ENCODE peak calls at places on chromosomes 1 and 21, in six cellular contexts. A is uterus; X is stomach; J is breast epithelium; B is CD8-positive, alpha-beta T cell; M is A549. R is an unnamed sample. For H3K4me1, the result is how much of the 10 kb centered on the place peaks cover.

GRCh38 chr1:229251185-229251584 is 19.7 kb upstream of the RAB4A start:
- DNase-seq in A (no peak), X (no peak), J (no peak), B (no peak), M (no peak), R (no peak)

GRCh38 chr1:111958911-111959310 is 30.6 kb downstream of the KCND3 start:
- DNase-seq in A (no peak), X (no peak), J (no peak), B (no peak), M (no peak), R (no peak)

GRCh38 chr1:210631399-210631798 is 302.7 kb downstream of the HHAT start:
- DNase-seq in A (no peak), X (no peak), J (no peak), B (no peak), M (no peak), R (no peak)

GRCh38 chr1:153024413-153024812 is 6.6 kb upstream of the SPRR1B start:
- DNase-seq in A (no peak), X (no peak), J (no peak), B (no peak), M (no peak), R (no peak)

GRCh38 chr21:45153358-45154318 is 79.3 kb downstream of the ADARB1 start:
- DNase-seq in A (no peak), X (no peak), J (no peak), B (no peak), M (no peak), R (no peak)

GRCh38 chr1:199780948-199781347 is 246.6 kb upstream of the NR5A2 start:
- DNase-seq in A (no peak), X (no peak), J (no peak), B (no peak), M (no peak), R (no peak)

GRCh38 chr1:158371188-158371953 is 17.7 kb downstream of the CD1E start:
- DNase-seq in A (no peak), X (no peak), J (no peak), B (no peak), M (no peak), R (no peak)

GRCh38 chr1:53740621-53741105 is 1.7 kb upstream of the GLIS1 start:
- DNase-seq in A (no peak), X (no peak), J (no peak), B (no peak), M (no peak), R (no peak)

GRCh38 chr1:219885680-219886079 is 42.7 kb downstream of the SLC30A10 start:
- DNase-seq in A (no peak), X (no peak), J (no peak), B (no peak), M (no peak), R (no peak)

GRCh38 chr1:175267716-175268416 is 75.3 kb upstream of the KIAA0040 start:
- DNase-seq in A (peak), X (no peak), J (no peak), B (no peak), M (no peak), R (no peak)

GRCh38 chr1:18922319-18922726 is 20.0 kb upstream of the ALDH4A1 start:
- DNase-seq in A (peak), X (peak), J (peak), B (no peak), M (peak), R (peak)

GRCh38 chr1:162033445-162033844 is 9.8 kb upstream of the OLFML2B start:
- DNase-seq in A (no peak), X (no peak), J (no peak), B (no peak), M (no peak), R (no peak)

GRCh38 chr1:31514117-31514516 is 62.2 kb upstream of the TINAGL1 start:
- DNase-seq in A (no peak), X (no peak), J (no peak), B (no peak), M (no peak), R (no peak)

GRCh38 chr1:108609483-108610066 is 49.7 kb downstream of the EEIG2 start:
- DNase-seq in A (peak), X (no peak), J (no peak), B (no peak), M (no peak), R (no peak)

GRCh38 chr1:161730050-161730564 is 8.8 kb downstream of the FCRLB start:
- DNase-seq in A (no peak), X (no peak), J (no peak), B (peak), M (no peak), R (no peak)

GRCh38 chr21:31370893-31371652 is 27.0 kb upstream of the TIAM1 start:
- DNase-seq in A (no peak), X (no peak), J (no peak), B (no peak), M (no peak), R (no peak)

GRCh38 chr1:47230692-47231313 is 1.2 kb downstream of the TAL1 start:
- DNase-seq in A (no peak), X (no peak), J (no peak), B (no peak), M (no peak), R (no peak)

GRCh38 chr1:156880473-156880872 is 13.0 kb upstream of the PEAR1 start:
- DNase-seq in A (no peak), X (no peak), J (no peak), B (no peak), M (no peak), R (no peak)

GRCh38 chr1:3906672-3907020 is 6.6 kb upstream of the C1orf174 start:
- DNase-seq in A (no peak), X (no peak), J (no peak), B (no peak), M (no peak), R (peak)

GRCh38 chr1:203379831-203380230 is 28.9 kb upstream of the FMOD start:
- DNase-seq in A (peak), X (no peak), J (no peak), B (no peak), M (no peak), R (no peak)

GRCh38 chr1:198864695-198865094 is 225.9 kb downstream of the PTPRC start:
- DNase-seq in A (no peak), X (no peak), J (no peak), B (no peak), M (no peak), R (no peak)

GRCh38 chr1:150464422-150464826 is 22.8 kb upstream of the TARS2 start:
- DNase-seq in A (peak), X (peak), J (no peak), B (peak), M (peak), R (peak)

GRCh38 chr1:53176452-53177344 is 19.9 kb upstream of the CPT2 start:
- DNase-seq in A (no peak), X (peak), J (no peak), B (no peak), M (peak), R (peak)

GRCh38 chr1:58857673-58858343 is 74.0 kb upstream of the JUN start:
- DNase-seq in A (no peak), X (no peak), J (no peak), B (no peak), M (no peak), R (no peak)

GRCh38 chr1:88800382-88801051 is 90.8 kb downstream of the GTF2B start:
- DNase-seq in A (no peak), X (no peak), J (no peak), B (no peak), M (peak), R (no peak)

GRCh38 chr21:45386728-45387371 is 18.1 kb upstream of the COL18A1 start:
- DNase-seq in A (peak), X (no peak), J (no peak), B (no peak), M (peak), R (peak)

GRCh38 chr1:40712997-40713396 is 21.5 kb downstream of the NFYC start:
- DNase-seq in A (no peak), X (no peak), J (no peak), B (no peak), M (no peak), R (no peak)

GRCh38 chr1:51303751-51304196 is 26.6 kb downstream of the TTC39A start:
- DNase-seq in A (no peak), X (peak), J (no peak), B (no peak), M (no peak), R (no peak)

GRCh38 chr1:111399792-111400610 is 27.5 kb downstream of the OVGP1 start:
- DNase-seq in A (peak), X (peak), J (no peak), B (peak), M (peak), R (no peak)

GRCh38 chr21:34596561-34597271 is 18.2 kb downstream of the RCAN1 start:
- DNase-seq in A (no peak), X (no peak), J (no peak), B (no peak), M (no peak), R (no peak)

GRCh38 chr21:36629061-36629460 is 69.9 kb upstream of the SIM2 start:
- DNase-seq in A (no peak), X (no peak), J (no peak), B (no peak), M (no peak), R (no peak)

GRCh38 chr1:205304695-205305070 is 16.9 kb downstream of the NUAK2 start:
- DNase-seq in A (no peak), X (no peak), J (no peak), B (no peak), M (no peak), R (no peak)

GRCh38 chr1:19644761-19645543 is 841 bp downstream of the NBL1 start:
- DNase-seq in A (no peak), X (peak), J (no peak), B (peak), M (no peak), R (no peak)

GRCh38 chr1:84170171-84170570 is 26.1 kb downstream of the PRKACB start:
- DNase-seq in A (no peak), X (no peak), J (no peak), B (no peak), M (no peak), R (no peak)

GRCh38 chr21:36706951-36707762 is 8.2 kb downstream of the SIM2 start:
- DNase-seq in A (no peak), X (no peak), J (no peak), B (no peak), M (no peak), R (no peak)

GRCh38 chr1:111139234-111139955 is 498 bp downstream of the DRAM2 start:
- DNase-seq in A (peak), X (peak), J (no peak), B (peak), M (peak), R (no peak)

GRCh38 chr1:8312235-8313218 is 5.4 kb upstream of the SLC45A1 start:
- DNase-seq in A (no peak), X (peak), J (no peak), B (no peak), M (no peak), R (no peak)
- H3K4me1 ChIP-seq in A (under half), X (under half), J (under half), B (under half), M (under half), R (under half)

GRCh38 chr1:43977376-43978263 is 1.4 kb upstream of the B4GALT2 start:
- DNase-seq in A (no peak), X (no peak), J (no peak), B (no peak), M (no peak), R (no peak)
- H3K4me3 ChIP-seq in A (no peak), X (no peak), J (no peak), B (no peak), M (peak), R (no peak)

DNA sequence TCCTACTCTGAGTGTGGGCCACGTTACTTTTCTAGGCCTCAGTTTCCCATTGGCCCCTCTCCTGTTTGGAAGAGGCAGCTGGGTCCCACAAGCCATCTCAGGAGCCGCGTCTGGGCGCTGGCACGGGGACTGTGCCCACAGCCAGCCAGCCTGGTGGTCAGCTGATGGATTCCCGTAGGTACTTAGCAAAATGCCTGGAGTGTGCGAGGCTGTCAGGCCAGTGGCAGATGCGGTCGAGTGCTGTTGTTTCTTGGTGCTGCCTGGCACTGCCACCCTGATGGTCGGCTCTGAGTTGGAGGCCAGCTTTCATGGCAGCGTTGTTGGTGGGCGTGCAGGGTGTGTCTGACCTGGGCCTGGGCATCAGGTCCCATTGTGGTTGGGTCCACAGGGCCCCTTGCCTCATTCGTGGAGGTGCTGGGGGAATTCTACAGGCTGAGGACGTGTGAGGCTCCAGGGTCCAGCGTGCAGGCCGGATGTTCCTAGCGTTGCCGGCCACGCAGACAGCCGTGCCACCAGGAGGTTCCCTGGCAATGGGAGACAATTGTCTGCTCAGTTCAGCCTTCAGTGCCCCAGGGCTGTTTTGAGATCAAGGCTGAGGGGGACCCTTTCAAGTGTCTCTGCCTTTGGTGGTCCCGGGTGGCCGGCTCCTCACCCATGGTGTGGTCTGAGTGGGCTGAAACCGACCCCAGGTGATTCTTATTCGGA is 20.9 kb downstream of the SKI start:
- DNase-seq in A (no peak), X (no peak), J (no peak), B (no peak), M (no peak), R (peak)
- H3K4me1 ChIP-seq in A (half or more), X (half or more), J (under half), B (half or more), M (under half), R (half or more)

GRCh38 chr1:44677201-44677520 is 2.6 kb downstream of the ARMH1 start:
- DNase-seq in A (no peak), X (no peak), J (no peak), B (no peak), M (peak), R (no peak)
- H3K4me3 ChIP-seq in A (no peak), X (no peak), J (no peak), B (no peak), M (no peak), R (no peak)

DNA sequence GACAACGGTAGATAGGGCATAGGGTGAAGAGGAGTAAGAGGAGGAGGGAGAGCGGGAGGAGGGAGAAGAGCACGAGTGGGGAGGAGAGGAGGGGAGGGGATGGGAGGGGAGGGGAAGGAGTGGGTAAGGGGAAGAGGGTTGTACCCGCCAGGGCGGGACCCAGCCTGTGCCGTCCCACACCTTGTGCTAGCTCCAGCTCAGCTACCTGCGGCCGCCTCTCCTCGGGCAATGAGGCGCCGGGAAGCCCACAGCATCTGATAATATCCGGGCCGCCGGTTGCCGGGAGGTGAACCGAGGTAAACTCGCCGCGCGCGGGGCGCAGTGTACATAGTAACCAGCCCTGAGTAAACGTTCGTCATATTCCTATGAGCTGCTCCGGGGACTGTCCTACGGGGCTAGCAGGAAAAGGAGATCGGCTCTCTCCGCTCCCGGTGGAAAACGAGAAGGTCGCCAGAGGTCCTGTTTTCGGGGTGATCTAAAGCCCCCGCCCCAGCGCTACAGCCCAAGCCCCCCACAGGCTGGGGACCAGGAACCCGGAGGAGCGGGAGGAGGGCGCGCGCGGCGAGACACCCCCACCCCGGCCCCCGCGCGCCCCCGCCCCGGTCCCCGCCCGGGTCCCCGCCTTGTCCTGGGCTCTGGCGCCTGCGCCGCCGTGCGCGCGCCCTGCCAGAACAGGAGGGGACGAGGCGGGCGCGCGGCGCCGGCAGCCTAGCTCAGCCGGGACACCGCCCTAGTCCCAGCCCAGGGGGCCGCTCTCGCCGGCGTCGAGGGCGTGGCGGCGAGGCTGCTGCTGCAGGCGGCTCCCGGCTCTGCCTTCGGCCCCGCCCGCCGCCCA is at the start of gene RCAN3:
- DNase-seq in A (peak), X (peak), J (peak), B (peak), M (peak), R (peak)
- H3K4me1 ChIP-seq in A (under half), X (under half), J (under half), B (under half), M (under half), R (under half)

GRCh38 chr1:183039985-183040447 is 16.8 kb downstream of the LAMC1 start:
- DNase-seq in A (no peak), X (no peak), J (no peak), B (no peak), M (no peak), R (no peak)
- H3K4me3 ChIP-seq in A (no peak), X (no peak), J (peak), B (no peak), M (no peak), R (no peak)

GRCh38 chr1:115426271-115426771 is 88.3 kb upstream of the NGF start:
- DNase-seq in A (peak), X (no peak), J (no peak), B (no peak), M (peak), R (no peak)
- H3K4me1 ChIP-seq in A (under half), X (under half), J (under half), B (under half), M (under half), R (under half)

GRCh38 chr21:41712730-41713129 is 54.1 kb downstream of the RIPK4 start:
- DNase-seq in A (no peak), X (no peak), J (no peak), B (no peak), M (no peak), R (no peak)

GRCh38 chr21:41710823-41711160 is 56.1 kb downstream of the RIPK4 start:
- DNase-seq in A (no peak), X (no peak), J (no peak), B (no peak), M (no peak), R (no peak)

GRCh38 chr21:41713495-41714281 is 53.2 kb downstream of the RIPK4 start:
- DNase-seq in A (no peak), X (no peak), J (no peak), B (no peak), M (no peak), R (no peak)

GRCh38 chr21:41711416-41712023 is 55.3 kb downstream of the RIPK4 start:
- DNase-seq in A (no peak), X (peak), J (no peak), B (no peak), M (no peak), R (no peak)

DNA sequence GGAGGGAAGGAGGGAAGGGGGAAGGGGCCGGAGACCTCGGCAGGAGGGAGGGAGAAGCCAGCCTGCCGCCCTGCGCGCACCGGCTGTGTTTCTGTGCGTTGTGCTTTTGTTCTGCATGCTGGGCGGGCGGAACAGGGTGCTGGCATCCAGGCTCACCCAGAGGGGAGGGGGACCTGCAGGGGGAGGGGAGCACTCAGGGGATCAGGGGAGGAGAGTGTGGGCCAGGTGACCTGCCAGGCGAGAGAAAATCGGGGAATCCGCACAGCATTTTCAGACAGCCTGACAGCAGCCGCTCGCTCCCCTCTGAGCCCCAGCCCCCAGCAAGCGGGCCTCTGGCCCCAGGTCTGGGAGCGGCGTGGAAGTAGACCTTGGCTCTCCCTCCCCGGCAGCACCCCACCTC is 54.7 kb downstream of the RIPK4 start:
- DNase-seq in A (no peak), X (no peak), J (no peak), B (no peak), M (no peak), R (no peak)
- H3K4me3 ChIP-seq in A (no peak), X (no peak), J (no peak), B (no peak), M (no peak), R (no peak)

DNA sequence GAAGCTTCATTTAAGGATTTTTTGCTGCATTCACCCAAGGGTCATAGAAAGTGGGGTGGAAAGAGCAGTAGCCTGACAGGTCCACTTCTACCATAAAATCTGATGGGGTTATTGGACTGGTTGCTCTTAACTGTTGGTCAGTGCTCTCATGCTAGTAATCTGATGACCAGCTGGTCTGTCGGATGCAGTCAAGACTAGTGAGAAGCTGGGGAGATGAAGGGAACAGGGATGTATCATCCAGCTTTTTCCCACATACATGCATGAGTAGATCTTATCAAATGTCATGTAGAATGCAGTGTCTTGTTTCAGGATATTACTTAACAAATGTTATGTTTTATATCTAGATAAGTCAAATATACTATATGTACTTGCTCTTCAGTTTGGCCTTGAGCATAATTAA is 11.1 kb downstream of the ATP1B1 start:
- DNase-seq in A (no peak), X (no peak), J (no peak), B (no peak), M (no peak), R (no peak)
- H3K4me1 ChIP-seq in A (under half), X (half or more), J (under half), B (under half), M (half or more), R (under half)

DNA sequence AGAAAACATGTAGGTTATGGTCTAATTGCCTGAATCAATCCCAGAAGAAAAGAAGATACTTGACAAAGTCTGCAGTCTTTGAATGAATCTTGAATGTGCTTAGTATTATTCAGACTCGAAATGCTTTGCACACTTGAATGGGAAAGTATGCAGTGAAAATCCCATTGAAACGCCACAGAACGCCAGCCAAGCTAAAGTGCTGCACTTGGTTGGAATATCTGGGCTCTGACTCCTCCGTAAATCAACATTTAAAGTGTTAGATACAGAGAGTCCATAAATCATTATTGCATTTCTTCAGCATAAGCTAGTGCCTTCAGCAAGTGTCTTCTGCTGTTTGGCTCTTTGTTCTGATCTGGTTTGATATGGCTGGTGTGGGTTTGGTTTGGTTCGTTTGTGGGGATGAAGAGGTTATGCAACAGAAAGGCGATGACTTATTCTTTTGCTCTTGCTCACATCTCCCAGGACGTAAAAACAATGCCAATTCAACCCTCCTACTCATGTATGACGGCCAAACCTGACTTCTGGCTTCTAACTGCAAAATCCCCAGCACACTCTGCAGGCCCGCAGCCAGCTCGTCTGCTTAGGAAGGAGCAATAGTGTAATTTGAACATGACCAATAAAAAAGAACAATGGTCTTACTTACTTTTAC is 121.7 kb upstream of the ERG start:
- DNase-seq in A (peak), X (no peak), J (no peak), B (no peak), M (no peak), R (no peak)
- H3K4me3 ChIP-seq in A (no peak), X (no peak), J (no peak), B (no peak), M (no peak), R (no peak)